ENCODE peak calls at places on chromosomes 6 and 20, in five cellular contexts. One of them, this sample, is unnamed.

GRCh38 chr6:71288228-71289038 is at the start of gene OGFRL1:
- DNase-seq in NCI-H1092 treated with DMSO at 0.1 percent for 48 hours: peak
- DNase-seq in activated effector memory CD4-positive, alpha-beta T cell treated with Interleukin-2 at 50 U/mL for 16 hours: peak
- DNase-seq in astrocyte of the spinal cord: peak
- DNase-seq in fibroblast of pulmonary artery: peak
- DNase-seq in this sample: peak

GRCh38 chr6:163347021-163347446 is 67.5 kb upstream of the QKI start:
- DNase-seq in fibroblast of pulmonary artery: no peak
- DNase-seq in activated effector memory CD4-positive, alpha-beta T cell treated with Interleukin-2 at 50 U/mL for 16 hours: no peak
- DNase-seq in NCI-H1092 treated with DMSO at 0.1 percent for 48 hours: no peak
- DNase-seq in astrocyte of the spinal cord: no peak
- DNase-seq in this sample: no peak

GRCh38 chr20:35326732-35327073 is 34.5 kb upstream of the FAM83C start:
- DNase-seq in activated effector memory CD4-positive, alpha-beta T cell treated with Interleukin-2 at 50 U/mL for 16 hours: no peak
- DNase-seq in astrocyte of the spinal cord: no peak
- DNase-seq in fibroblast of pulmonary artery: no peak
- DNase-seq in NCI-H1092 treated with DMSO at 0.1 percent for 48 hours: no peak
- DNase-seq in this sample: no peak

GRCh38 chr20:3677733-3678132 is 4.1 kb downstream of the ADAM33 start:
- DNase-seq in activated effector memory CD4-positive, alpha-beta T cell treated with Interleukin-2 at 50 U/mL for 16 hours: no peak
- DNase-seq in NCI-H1092 treated with DMSO at 0.1 percent for 48 hours: no peak
- DNase-seq in astrocyte of the spinal cord: peak
- DNase-seq in fibroblast of pulmonary artery: peak
- DNase-seq in this sample: peak

GRCh38 chr6:7401103-7401502 is 11.5 kb downstream of the RIOK1 start:
- DNase-seq in activated effector memory CD4-positive, alpha-beta T cell treated with Interleukin-2 at 50 U/mL for 16 hours: no peak
- DNase-seq in fibroblast of pulmonary artery: no peak
- DNase-seq in astrocyte of the spinal cord: no peak
- DNase-seq in NCI-H1092 treated with DMSO at 0.1 percent for 48 hours: no peak
- DNase-seq in this sample: no peak

GRCh38 chr20:49471397-49471796 is 11.1 kb downstream of the KCNB1 start:
- DNase-seq in astrocyte of the spinal cord: no peak
- DNase-seq in NCI-H1092 treated with DMSO at 0.1 percent for 48 hours: no peak
- DNase-seq in activated effector memory CD4-positive, alpha-beta T cell treated with Interleukin-2 at 50 U/mL for 16 hours: no peak
- DNase-seq in fibroblast of pulmonary artery: no peak
- DNase-seq in this sample: no peak

GRCh38 chr20:62320581-62321354 is 18.0 kb downstream of the ADRM1 start:
- DNase-seq in activated effector memory CD4-positive, alpha-beta T cell treated with Interleukin-2 at 50 U/mL for 16 hours: no peak
- DNase-seq in astrocyte of the spinal cord: no peak
- DNase-seq in NCI-H1092 treated with DMSO at 0.1 percent for 48 hours: no peak
- DNase-seq in fibroblast of pulmonary artery: no peak
- DNase-seq in this sample: no peak

GRCh38 chr6:168196385-168196860 is 117.4 kb upstream of the FRMD1 start:
- DNase-seq in fibroblast of pulmonary artery: no peak
- DNase-seq in astrocyte of the spinal cord: no peak
- DNase-seq in activated effector memory CD4-positive, alpha-beta T cell treated with Interleukin-2 at 50 U/mL for 16 hours: no peak
- DNase-seq in NCI-H1092 treated with DMSO at 0.1 percent for 48 hours: peak
- DNase-seq in this sample: no peak

GRCh38 chr6:52346503-52346902 is 15.4 kb upstream of the PAQR8 start:
- DNase-seq in astrocyte of the spinal cord: no peak
- DNase-seq in activated effector memory CD4-positive, alpha-beta T cell treated with Interleukin-2 at 50 U/mL for 16 hours: no peak
- DNase-seq in NCI-H1092 treated with DMSO at 0.1 percent for 48 hours: no peak
- DNase-seq in fibroblast of pulmonary artery: no peak
- DNase-seq in this sample: no peak

GRCh38 chr6:79375635-79376425 is 141.3 kb upstream of the HMGN3 start:
- DNase-seq in astrocyte of the spinal cord: no peak
- DNase-seq in NCI-H1092 treated with DMSO at 0.1 percent for 48 hours: no peak
- DNase-seq in activated effector memory CD4-positive, alpha-beta T cell treated with Interleukin-2 at 50 U/mL for 16 hours: no peak
- DNase-seq in fibroblast of pulmonary artery: no peak
- DNase-seq in this sample: no peak

GRCh38 chr6:157763129-157763893 is 59.7 kb upstream of the SNX9 start:
- DNase-seq in NCI-H1092 treated with DMSO at 0.1 percent for 48 hours: peak
- DNase-seq in fibroblast of pulmonary artery: peak
- DNase-seq in astrocyte of the spinal cord: peak
- DNase-seq in activated effector memory CD4-positive, alpha-beta T cell treated with Interleukin-2 at 50 U/mL for 16 hours: no peak
- DNase-seq in this sample: peak

GRCh38 chr6:52089758-52090348 is 2.4 kb upstream of the PKHD1 start:
- DNase-seq in fibroblast of pulmonary artery: no peak
- DNase-seq in astrocyte of the spinal cord: no peak
- DNase-seq in NCI-H1092 treated with DMSO at 0.1 percent for 48 hours: no peak
- DNase-seq in activated effector memory CD4-positive, alpha-beta T cell treated with Interleukin-2 at 50 U/mL for 16 hours: no peak
- DNase-seq in this sample: no peak

GRCh38 chr20:63073738-63074065 is 66.9 kb upstream of the BHLHE23 start:
- DNase-seq in fibroblast of pulmonary artery: no peak
- DNase-seq in activated effector memory CD4-positive, alpha-beta T cell treated with Interleukin-2 at 50 U/mL for 16 hours: no peak
- DNase-seq in NCI-H1092 treated with DMSO at 0.1 percent for 48 hours: no peak
- DNase-seq in astrocyte of the spinal cord: no peak
- DNase-seq in this sample: no peak

GRCh38 chr6:84739866-84740208 is 24.6 kb downstream of the TBX18 start:
- DNase-seq in astrocyte of the spinal cord: no peak
- DNase-seq in NCI-H1092 treated with DMSO at 0.1 percent for 48 hours: no peak
- DNase-seq in activated effector memory CD4-positive, alpha-beta T cell treated with Interleukin-2 at 50 U/mL for 16 hours: no peak
- DNase-seq in fibroblast of pulmonary artery: no peak
- DNase-seq in this sample: no peak

GRCh38 chr6:15894973-15895858 is 232.4 kb upstream of the DTNBP1 start:
- DNase-seq in NCI-H1092 treated with DMSO at 0.1 percent for 48 hours: no peak
- DNase-seq in astrocyte of the spinal cord: no peak
- DNase-seq in fibroblast of pulmonary artery: no peak
- DNase-seq in activated effector memory CD4-positive, alpha-beta T cell treated with Interleukin-2 at 50 U/mL for 16 hours: no peak
- DNase-seq in this sample: no peak

GRCh38 chr6:112258636-112259336 is 4.4 kb upstream of the LAMA4 start:
- DNase-seq in astrocyte of the spinal cord: no peak
- DNase-seq in NCI-H1092 treated with DMSO at 0.1 percent for 48 hours: no peak
- DNase-seq in activated effector memory CD4-positive, alpha-beta T cell treated with Interleukin-2 at 50 U/mL for 16 hours: no peak
- DNase-seq in fibroblast of pulmonary artery: no peak
- DNase-seq in this sample: no peak

GRCh38 chr20:48818481-48818987 is 9.3 kb downstream of the PREX1 start:
- DNase-seq in astrocyte of the spinal cord: no peak
- DNase-seq in fibroblast of pulmonary artery: no peak
- DNase-seq in activated effector memory CD4-positive, alpha-beta T cell treated with Interleukin-2 at 50 U/mL for 16 hours: peak
- DNase-seq in NCI-H1092 treated with DMSO at 0.1 percent for 48 hours: no peak
- DNase-seq in this sample: no peak

GRCh38 chr20:21100590-21101452 is 5.3 kb downstream of the LINC00237 start:
- DNase-seq in activated effector memory CD4-positive, alpha-beta T cell treated with Interleukin-2 at 50 U/mL for 16 hours: no peak
- DNase-seq in astrocyte of the spinal cord: peak
- DNase-seq in fibroblast of pulmonary artery: peak
- DNase-seq in NCI-H1092 treated with DMSO at 0.1 percent for 48 hours: peak
- DNase-seq in this sample: no peak

GRCh38 chr6:12403946-12404647 is 113.9 kb downstream of the EDN1 start:
- DNase-seq in activated effector memory CD4-positive, alpha-beta T cell treated with Interleukin-2 at 50 U/mL for 16 hours: no peak
- DNase-seq in astrocyte of the spinal cord: no peak
- DNase-seq in fibroblast of pulmonary artery: no peak
- DNase-seq in NCI-H1092 treated with DMSO at 0.1 percent for 48 hours: no peak
- DNase-seq in this sample: peak

GRCh38 chr20:59340186-59340885 is 39.9 kb downstream of the EDN3 start:
- DNase-seq in fibroblast of pulmonary artery: no peak
- DNase-seq in astrocyte of the spinal cord: no peak
- DNase-seq in activated effector memory CD4-positive, alpha-beta T cell treated with Interleukin-2 at 50 U/mL for 16 hours: no peak
- DNase-seq in NCI-H1092 treated with DMSO at 0.1 percent for 48 hours: no peak
- DNase-seq in this sample: no peak

GRCh38 chr20:25668446-25668845 is 28.2 kb downstream of the ZNF337 start:
- DNase-seq in fibroblast of pulmonary artery: peak
- DNase-seq in activated effector memory CD4-positive, alpha-beta T cell treated with Interleukin-2 at 50 U/mL for 16 hours: no peak
- DNase-seq in NCI-H1092 treated with DMSO at 0.1 percent for 48 hours: no peak
- DNase-seq in astrocyte of the spinal cord: no peak
- DNase-seq in this sample: no peak

GRCh38 chr6:148524976-148525375 is 182.3 kb downstream of the SASH1 start:
- DNase-seq in NCI-H1092 treated with DMSO at 0.1 percent for 48 hours: no peak
- DNase-seq in astrocyte of the spinal cord: peak
- DNase-seq in fibroblast of pulmonary artery: peak
- DNase-seq in activated effector memory CD4-positive, alpha-beta T cell treated with Interleukin-2 at 50 U/mL for 16 hours: no peak
- DNase-seq in this sample: no peak

GRCh38 chr6:7261030-7261841 is 51.8 kb downstream of the SSR1 start:
- DNase-seq in fibroblast of pulmonary artery: peak
- DNase-seq in astrocyte of the spinal cord: peak
- DNase-seq in NCI-H1092 treated with DMSO at 0.1 percent for 48 hours: peak
- DNase-seq in activated effector memory CD4-positive, alpha-beta T cell treated with Interleukin-2 at 50 U/mL for 16 hours: no peak
- DNase-seq in this sample: peak

GRCh38 chr6:25962368-25963127 is at the start of gene TRIM38:
- DNase-seq in NCI-H1092 treated with DMSO at 0.1 percent for 48 hours: no peak
- DNase-seq in astrocyte of the spinal cord: peak
- DNase-seq in activated effector memory CD4-positive, alpha-beta T cell treated with Interleukin-2 at 50 U/mL for 16 hours: peak
- DNase-seq in fibroblast of pulmonary artery: peak
- DNase-seq in this sample: peak

GRCh38 chr6:21914121-21914973 is 320.8 kb downstream of the SOX4 start:
- DNase-seq in astrocyte of the spinal cord: no peak
- DNase-seq in fibroblast of pulmonary artery: peak
- DNase-seq in activated effector memory CD4-positive, alpha-beta T cell treated with Interleukin-2 at 50 U/mL for 16 hours: peak
- DNase-seq in NCI-H1092 treated with DMSO at 0.1 percent for 48 hours: no peak
- DNase-seq in this sample: no peak

GRCh38 chr20:61940491-61940890 is 125.2 kb downstream of the TAF4 start:
- DNase-seq in NCI-H1092 treated with DMSO at 0.1 percent for 48 hours: no peak
- DNase-seq in astrocyte of the spinal cord: no peak
- DNase-seq in fibroblast of pulmonary artery: no peak
- DNase-seq in activated effector memory CD4-positive, alpha-beta T cell treated with Interleukin-2 at 50 U/mL for 16 hours: no peak
- DNase-seq in this sample: no peak

GRCh38 chr20:39660965-39661364 is 698.8 kb downstream of the DHX35 start:
- DNase-seq in activated effector memory CD4-positive, alpha-beta T cell treated with Interleukin-2 at 50 U/mL for 16 hours: no peak
- DNase-seq in NCI-H1092 treated with DMSO at 0.1 percent for 48 hours: no peak
- DNase-seq in astrocyte of the spinal cord: no peak
- DNase-seq in fibroblast of pulmonary artery: no peak
- DNase-seq in this sample: no peak

GRCh38 chr6:30411515-30412207 is 66.7 kb downstream of the RPP21 start:
- DNase-seq in fibroblast of pulmonary artery: peak
- DNase-seq in activated effector memory CD4-positive, alpha-beta T cell treated with Interleukin-2 at 50 U/mL for 16 hours: peak
- DNase-seq in astrocyte of the spinal cord: peak
- DNase-seq in NCI-H1092 treated with DMSO at 0.1 percent for 48 hours: no peak
- DNase-seq in this sample: no peak

GRCh38 chr6:5695260-5696245 is 311.2 kb downstream of the NRN1 start:
- DNase-seq in NCI-H1092 treated with DMSO at 0.1 percent for 48 hours: no peak
- DNase-seq in activated effector memory CD4-positive, alpha-beta T cell treated with Interleukin-2 at 50 U/mL for 16 hours: no peak
- DNase-seq in fibroblast of pulmonary artery: peak
- DNase-seq in astrocyte of the spinal cord: peak
- DNase-seq in this sample: peak

GRCh38 chr20:17698419-17698818 is 1.3 kb upstream of the BANF2 start:
- DNase-seq in astrocyte of the spinal cord: no peak
- DNase-seq in NCI-H1092 treated with DMSO at 0.1 percent for 48 hours: peak
- DNase-seq in activated effector memory CD4-positive, alpha-beta T cell treated with Interleukin-2 at 50 U/mL for 16 hours: no peak
- DNase-seq in fibroblast of pulmonary artery: no peak
- DNase-seq in this sample: no peak

GRCh38 chr6:23523771-23524170 is 602.2 kb upstream of the NRSN1 start:
- DNase-seq in fibroblast of pulmonary artery: no peak
- DNase-seq in astrocyte of the spinal cord: no peak
- DNase-seq in activated effector memory CD4-positive, alpha-beta T cell treated with Interleukin-2 at 50 U/mL for 16 hours: no peak
- DNase-seq in NCI-H1092 treated with DMSO at 0.1 percent for 48 hours: no peak
- DNase-seq in this sample: no peak

GRCh38 chr6:157459327-157459726 is 78.3 kb downstream of the ZDHHC14 start:
- DNase-seq in astrocyte of the spinal cord: no peak
- DNase-seq in NCI-H1092 treated with DMSO at 0.1 percent for 48 hours: no peak
- DNase-seq in activated effector memory CD4-positive, alpha-beta T cell treated with Interleukin-2 at 50 U/mL for 16 hours: no peak
- DNase-seq in fibroblast of pulmonary artery: no peak
- DNase-seq in this sample: no peak

GRCh38 chr20:32191873-32192272 is 15.7 kb downstream of the PLAGL2 start:
- DNase-seq in activated effector memory CD4-positive, alpha-beta T cell treated with Interleukin-2 at 50 U/mL for 16 hours: no peak
- DNase-seq in astrocyte of the spinal cord: no peak
- DNase-seq in fibroblast of pulmonary artery: peak
- DNase-seq in NCI-H1092 treated with DMSO at 0.1 percent for 48 hours: no peak
- DNase-seq in this sample: peak

GRCh38 chr6:96509281-96509680 is 12.3 kb upstream of the UFL1 start:
- DNase-seq in activated effector memory CD4-positive, alpha-beta T cell treated with Interleukin-2 at 50 U/mL for 16 hours: no peak
- DNase-seq in fibroblast of pulmonary artery: no peak
- DNase-seq in astrocyte of the spinal cord: no peak
- DNase-seq in NCI-H1092 treated with DMSO at 0.1 percent for 48 hours: no peak
- DNase-seq in this sample: no peak

GRCh38 chr6:19759117-19759880 is 77.9 kb upstream of the ID4 start:
- DNase-seq in astrocyte of the spinal cord: peak
- DNase-seq in NCI-H1092 treated with DMSO at 0.1 percent for 48 hours: no peak
- DNase-seq in fibroblast of pulmonary artery: peak
- DNase-seq in activated effector memory CD4-positive, alpha-beta T cell treated with Interleukin-2 at 50 U/mL for 16 hours: no peak
- DNase-seq in this sample: peak

This sample was measured in GM03348.